ENCODE peak calls at places on chromosomes 2 and 18, in four cellular contexts. Z is suprapubic skin, V is colonic mucosa, L is spleen. K is an unnamed sample. For H3K4me1, the result is how much of the 10 kb centered on the place peaks cover.

GRCh38 chr18:681985-682384 is 24.5 kb downstream of the TYMS start:
- DNase-seq in Z (no peak), L (no peak), V (no peak), K (peak)

GRCh38 chr2:29272311-29272710 is 157.1 kb downstream of the CLIP4 start:
- DNase-seq in Z (no peak), L (no peak), V (no peak), K (no peak)

GRCh38 chr2:199273043-199273647 is 184.6 kb downstream of the SATB2 start:
- DNase-seq in L (no peak), V (no peak), Z (no peak), K (no peak)

GRCh38 chr2:240500561-240501423 is 57.0 kb downstream of the ANKMY1 start:
- DNase-seq in L (peak), Z (peak), V (peak), K (no peak)

GRCh38 chr2:100757621-100758394 is 62.1 kb upstream of the NPAS2 start:
- DNase-seq in L (no peak), V (no peak), Z (no peak), K (no peak)

GRCh38 chr18:50218432-50219197 is 23.7 kb upstream of the MYO5B start:
- DNase-seq in V (peak), L (no peak), Z (no peak), K (peak)

GRCh38 chr2:241752689-241753276 is 18.4 kb downstream of the D2HGDH start:
- DNase-seq in L (no peak), Z (peak), V (no peak), K (no peak)

GRCh38 chr2:98883780-98884211 is 52.2 kb downstream of the CRACDL start:
- DNase-seq in V (no peak), Z (peak), L (peak), K (no peak)

GRCh38 chr2:145412155-145412554 is 892.2 kb upstream of the ZEB2 start:
- DNase-seq in L (no peak), V (no peak), Z (no peak), K (no peak)

GRCh38 chr2:73202156-73203054 is at the start of gene NOTO:
- DNase-seq in Z (no peak), V (no peak), L (no peak), K (no peak)

DNA sequence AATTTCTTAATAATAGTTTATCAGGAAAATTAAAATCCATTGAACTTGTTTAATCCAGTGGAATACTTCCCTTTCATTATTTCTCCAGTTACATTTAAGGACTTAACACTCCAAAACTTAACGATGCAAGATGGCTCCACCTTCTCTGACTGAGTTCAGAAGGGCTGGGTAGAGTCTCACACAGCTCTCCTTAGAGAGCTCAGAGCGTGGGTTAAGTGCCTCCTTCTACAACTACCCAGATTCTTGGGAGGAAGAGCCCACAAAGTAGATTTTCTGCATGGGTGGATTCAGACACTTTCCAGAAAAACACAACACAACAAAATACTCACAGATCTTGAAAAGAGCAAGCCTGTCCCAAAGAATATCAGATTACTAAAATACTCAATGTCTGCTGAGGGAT is 130.6 kb downstream of the THADA start:
- DNase-seq in L (no peak), V (no peak), Z (no peak), K (no peak)
- H3K4me1 ChIP-seq in L (under half), V (under half), Z (half or more), K (under half)

DNA sequence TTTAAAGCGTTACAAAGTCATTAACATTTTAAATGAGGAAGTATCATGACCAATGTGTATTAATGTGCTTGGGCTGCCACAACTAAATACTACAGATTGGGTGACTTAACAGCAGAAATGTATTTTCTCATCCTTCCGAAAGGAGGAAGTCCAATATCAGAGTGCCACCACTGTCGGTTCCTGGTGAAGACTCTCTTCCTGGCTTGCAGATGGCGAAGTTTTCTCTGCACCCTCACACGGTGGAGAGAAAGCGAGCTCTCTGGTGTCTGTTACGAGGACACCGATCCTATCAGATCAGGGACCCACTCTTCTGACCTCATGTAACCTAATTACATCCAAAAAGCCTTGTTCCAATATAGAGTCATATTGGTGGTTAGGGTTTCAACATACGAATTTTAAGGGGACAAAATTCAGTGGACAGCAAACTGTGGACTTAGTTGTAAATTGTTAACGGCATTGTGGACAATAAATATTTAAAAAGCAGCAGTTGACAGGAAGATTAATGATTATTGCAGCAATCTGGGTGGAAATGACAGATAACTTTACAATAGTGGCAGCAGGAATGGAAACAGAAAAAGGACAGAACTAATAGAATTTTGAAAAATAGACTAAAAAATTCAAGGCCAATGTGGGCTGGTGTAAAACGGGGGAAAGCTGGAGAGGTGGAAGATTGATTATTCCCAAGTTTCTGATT is 35.1 kb upstream of the CYRIA start:
- DNase-seq in L (no peak), Z (no peak), V (no peak), K (no peak)
- H3K4me1 ChIP-seq in L (under half), Z (under half), V (under half), K (under half)

DNA sequence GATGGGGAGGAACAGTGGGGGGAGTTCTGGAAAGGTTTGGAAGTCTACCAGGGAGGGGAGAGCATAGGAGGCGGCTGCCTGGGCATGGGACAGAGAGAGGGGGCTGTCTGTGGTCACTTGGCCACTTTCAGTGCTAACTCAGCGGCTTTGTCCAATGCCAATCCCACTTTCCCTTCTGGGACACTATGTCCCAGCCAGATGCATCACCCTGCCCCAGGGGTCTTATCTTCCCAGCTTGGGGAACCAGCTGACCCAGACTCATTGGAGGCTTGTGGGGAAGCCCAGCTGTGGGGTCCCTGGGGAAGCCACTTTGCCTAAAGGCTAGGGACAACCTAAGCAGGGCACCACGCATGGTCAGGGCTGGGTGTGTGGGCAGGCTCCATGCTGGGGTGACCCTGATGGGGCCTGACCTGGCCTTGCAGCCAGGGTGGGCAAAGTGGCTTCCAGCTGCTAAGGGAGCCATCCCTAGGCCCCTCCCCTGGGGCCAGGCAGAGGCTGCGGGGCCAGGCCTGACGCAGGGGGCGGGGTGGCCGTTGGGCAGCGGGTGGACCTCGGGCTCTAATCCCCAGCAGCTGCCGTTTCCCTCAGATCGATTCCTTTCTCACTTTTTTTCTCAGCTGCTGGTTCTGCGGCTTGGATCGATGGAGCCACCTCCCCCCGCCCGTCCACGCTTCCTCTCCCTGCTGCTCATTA is 1.6 kb upstream of the ASIC4 start:
- DNase-seq in Z (no peak), V (no peak), L (no peak), K (no peak)
- H3K4me1 ChIP-seq in Z (under half), V (under half), L (under half), K (under half)

GRCh38 chr18:77103991-77104521 is 28.5 kb downstream of the MBP start:
- DNase-seq in V (no peak), L (no peak), Z (no peak), K (no peak)
- H3K4me1 ChIP-seq in V (under half), L (half or more), Z (half or more), K (half or more)

DNA sequence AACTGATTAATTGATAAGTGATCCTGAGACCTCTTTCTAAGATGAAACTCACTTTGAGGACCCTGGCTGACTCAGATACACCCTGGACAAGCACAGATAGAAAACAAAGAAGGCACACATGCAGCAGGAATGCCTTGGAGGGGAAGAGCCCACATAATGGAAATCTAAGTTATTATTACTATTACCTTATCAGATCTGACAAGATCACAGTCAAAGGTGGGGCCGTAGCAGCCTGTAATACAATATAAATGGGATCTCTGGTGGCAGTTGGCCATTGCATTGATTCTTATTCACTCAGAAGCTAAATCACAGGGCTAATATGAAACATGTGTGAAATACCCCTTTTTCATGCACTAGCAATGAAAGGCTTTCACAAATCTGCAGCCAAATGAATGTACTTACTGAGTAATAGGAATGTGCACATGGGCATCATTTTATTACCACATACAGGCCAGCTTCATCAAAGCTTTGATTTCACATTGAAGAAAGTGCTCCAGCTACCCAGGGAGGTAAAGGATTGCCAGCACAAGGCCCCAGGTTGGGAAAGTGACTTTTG is 84.0 kb downstream of the ZBTB7C start:
- DNase-seq in Z (no peak), L (no peak), V (no peak), K (no peak)
- H3K4me1 ChIP-seq in Z (under half), L (under half), V (under half), K (under half)

GRCh38 chr2:68734176-68734575 is 435 bp upstream of the ARHGAP25 start:
- DNase-seq in L (no peak), V (no peak), Z (no peak), K (no peak)
- H3K4me1 ChIP-seq in L (half or more), V (under half), Z (under half), K (under half)

GRCh38 chr2:238100821-238101771 is 956 bp downstream of the ESPNL start:
- DNase-seq in L (no peak), V (no peak), Z (peak), K (no peak)

GRCh38 chr2:238098854-238099708 is 1.1 kb upstream of the ESPNL start:
- DNase-seq in L (no peak), V (peak), Z (peak), K (no peak)

GRCh38 chr2:238100049-238100820 is at the start of gene ESPNL:
- DNase-seq in L (peak), Z (peak), V (no peak), K (no peak)

GRCh38 chr2:238097988-238098853 is 1.9 kb upstream of the ESPNL start:
- DNase-seq in V (peak), Z (peak), L (no peak), K (no peak)

GRCh38 chr2:238099709-238100048 is 461 bp upstream of the ESPNL start:
- DNase-seq in L (no peak), Z (peak), V (peak), K (no peak)
- H3K4me1 ChIP-seq in L (under half), Z (under half), V (under half), K (under half)

DNA sequence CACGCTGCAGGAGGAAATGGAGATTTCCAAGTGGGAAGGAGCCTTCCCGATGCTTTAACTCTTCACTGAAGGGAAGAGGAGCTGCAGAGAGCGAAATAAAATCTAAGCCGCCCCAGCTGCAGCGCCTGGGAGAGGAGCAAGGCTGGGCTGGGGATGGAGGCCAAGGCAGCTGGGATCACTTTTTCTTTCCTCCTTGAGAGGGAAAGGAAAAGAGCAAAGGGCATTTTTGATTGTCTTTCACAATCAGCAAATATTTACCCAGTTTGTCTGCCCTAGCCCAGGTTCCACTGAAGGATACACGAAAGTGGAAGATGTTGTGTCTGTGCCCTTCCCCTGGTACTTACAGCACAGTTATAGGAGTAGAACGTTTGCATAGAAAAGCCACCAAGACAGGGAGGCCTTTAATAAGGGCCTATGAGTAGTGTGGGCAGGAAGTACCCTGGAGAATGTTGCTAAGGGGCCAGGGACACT is 38.8 kb downstream of the EPAS1 start:
- DNase-seq in Z (no peak), V (peak), L (no peak), K (no peak)
- H3K4me1 ChIP-seq in Z (half or more), V (under half), L (half or more), K (under half)

GRCh38 chr18:55859116-55859515 is 271.1 kb upstream of the TCF4 start:
- DNase-seq in L (no peak), V (no peak), Z (no peak), K (no peak)
- H3K4me1 ChIP-seq in L (under half), V (under half), Z (under half), K (under half)

DNA sequence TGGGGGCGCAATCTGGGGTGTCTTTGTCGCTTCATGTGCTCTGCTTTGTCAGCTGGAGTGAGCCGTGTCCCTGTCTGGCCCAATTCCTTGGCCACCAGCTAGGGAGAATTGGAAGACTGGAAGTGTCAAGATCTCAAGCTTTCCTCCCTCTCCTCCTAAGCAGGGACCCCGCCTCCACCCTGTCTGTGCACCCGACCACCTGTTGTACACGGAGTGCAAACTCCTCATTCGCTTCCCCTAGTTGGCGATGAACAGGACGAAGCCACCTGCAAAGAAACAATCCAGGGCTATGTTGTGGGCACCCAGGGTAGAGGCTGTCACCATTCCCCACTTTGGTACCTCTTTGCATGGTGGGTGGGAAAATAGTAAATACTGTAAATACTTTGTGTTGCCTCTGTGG is 1.7 kb upstream of the DQX1 start:
- DNase-seq in V (no peak), Z (no peak), L (no peak), K (no peak)
- H3K4me1 ChIP-seq in V (under half), Z (under half), L (half or more), K (under half)

K was measured in CD8-positive, alpha-beta T cell.